ENCODE peak calls at places on chromosome 3, in five cellular contexts. One of them, this sample, is unnamed.

GRCh38 chr3:161070252-161070930 is 34.8 kb downstream of the B3GALNT1 start:
- DNase-seq in HS-27A: no peak
- DNase-seq in cardiac fibroblast: no peak
- DNase-seq in NCI-H524 treated with DMSO at 0.1 percent for 48 hours: no peak
- DNase-seq in pancreas: no peak
- DNase-seq in this sample: no peak

GRCh38 chr3:172194702-172195392 is 155.5 kb downstream of the FNDC3B start:
- DNase-seq in HS-27A: no peak
- DNase-seq in cardiac fibroblast: peak; percentile 69
- DNase-seq in NCI-H524 treated with DMSO at 0.1 percent for 48 hours: no peak
- DNase-seq in pancreas: no peak
- DNase-seq in this sample: peak; percentile 23

GRCh38 chr3:77935418-77935817 is 895.5 kb downstream of the ROBO2 start:
- DNase-seq in HS-27A: no peak
- DNase-seq in cardiac fibroblast: no peak
- DNase-seq in NCI-H524 treated with DMSO at 0.1 percent for 48 hours: no peak
- DNase-seq in pancreas: no peak
- DNase-seq in this sample: no peak

GRCh38 chr3:81838455-81838854 is 77.0 kb upstream of the GBE1 start:
- DNase-seq in HS-27A: no peak
- DNase-seq in cardiac fibroblast: no peak
- DNase-seq in NCI-H524 treated with DMSO at 0.1 percent for 48 hours: no peak
- DNase-seq in pancreas: no peak
- DNase-seq in this sample: no peak

GRCh38 chr3:14877404-14877803 is 58.6 kb downstream of the FGD5 start:
- DNase-seq in HS-27A: no peak
- DNase-seq in cardiac fibroblast: no peak
- DNase-seq in NCI-H524 treated with DMSO at 0.1 percent for 48 hours: no peak
- DNase-seq in pancreas: no peak
- DNase-seq in this sample: no peak

GRCh38 chr3:183635431-183636220 is at the start of gene KLHL24:
- DNase-seq in HS-27A: peak; percentile 68
- DNase-seq in cardiac fibroblast: peak; percentile 93
- DNase-seq in NCI-H524 treated with DMSO at 0.1 percent for 48 hours: peak; percentile 71
- DNase-seq in pancreas: peak; percentile 91
- DNase-seq in this sample: peak; percentile 91

GRCh38 chr3:52108302-52109232 is 45.7 kb downstream of the POC1A start:
- DNase-seq in HS-27A: no peak
- DNase-seq in cardiac fibroblast: peak; percentile 60
- DNase-seq in NCI-H524 treated with DMSO at 0.1 percent for 48 hours: peak; percentile 43
- DNase-seq in pancreas: peak; percentile 18
- DNase-seq in this sample: no peak

GRCh38 chr3:141773676-141774075 is 10.5 kb downstream of the GRK7 start:
- DNase-seq in HS-27A: no peak
- DNase-seq in cardiac fibroblast: no peak
- DNase-seq in NCI-H524 treated with DMSO at 0.1 percent for 48 hours: no peak
- DNase-seq in pancreas: no peak
- DNase-seq in this sample: no peak

GRCh38 chr3:31210068-31210650 is 315.7 kb upstream of the GADL1 start:
- DNase-seq in HS-27A: no peak
- DNase-seq in cardiac fibroblast: no peak
- DNase-seq in NCI-H524 treated with DMSO at 0.1 percent for 48 hours: no peak
- DNase-seq in pancreas: no peak
- DNase-seq in this sample: no peak

GRCh38 chr3:54814224-54814623 is 113.6 kb downstream of the LRTM1 start:
- DNase-seq in HS-27A: no peak
- DNase-seq in cardiac fibroblast: no peak
- DNase-seq in NCI-H524 treated with DMSO at 0.1 percent for 48 hours: no peak
- DNase-seq in pancreas: no peak
- DNase-seq in this sample: no peak

GRCh38 chr3:190498293-190498692 is 15.6 kb upstream of the IL1RAP start:
- DNase-seq in HS-27A: no peak
- DNase-seq in cardiac fibroblast: no peak
- DNase-seq in NCI-H524 treated with DMSO at 0.1 percent for 48 hours: no peak
- DNase-seq in pancreas: no peak
- DNase-seq in this sample: no peak

GRCh38 chr3:155417119-155417517 is 123.6 kb upstream of the STRIT1 start:
- DNase-seq in HS-27A: no peak
- DNase-seq in cardiac fibroblast: no peak
- DNase-seq in NCI-H524 treated with DMSO at 0.1 percent for 48 hours: no peak
- DNase-seq in pancreas: no peak
- DNase-seq in this sample: no peak

GRCh38 chr3:32110233-32110760 is 3.9 kb downstream of the GPD1L start:
- DNase-seq in HS-27A: no peak
- DNase-seq in cardiac fibroblast: no peak
- DNase-seq in NCI-H524 treated with DMSO at 0.1 percent for 48 hours: no peak
- DNase-seq in pancreas: no peak
- DNase-seq in this sample: no peak

GRCh38 chr3:62110801-62111200 is 262.5 kb downstream of the FEZF2 start:
- DNase-seq in HS-27A: no peak
- DNase-seq in cardiac fibroblast: peak; percentile 57
- DNase-seq in NCI-H524 treated with DMSO at 0.1 percent for 48 hours: no peak
- DNase-seq in pancreas: no peak
- DNase-seq in this sample: no peak

GRCh38 chr3:33047842-33048834 is 48.8 kb downstream of the GLB1 start:
- DNase-seq in HS-27A: no peak
- DNase-seq in cardiac fibroblast: no peak
- DNase-seq in NCI-H524 treated with DMSO at 0.1 percent for 48 hours: no peak
- DNase-seq in pancreas: no peak
- DNase-seq in this sample: no peak

GRCh38 chr3:1007890-1008289 is 84.9 kb upstream of the CNTN6 start:
- DNase-seq in HS-27A: no peak
- DNase-seq in cardiac fibroblast: peak; percentile 39
- DNase-seq in NCI-H524 treated with DMSO at 0.1 percent for 48 hours: no peak
- DNase-seq in pancreas: no peak
- DNase-seq in this sample: no peak

GRCh38 chr3:23094890-23095462 is 108.2 kb upstream of the UBE2E2 start:
- DNase-seq in HS-27A: peak; percentile 42
- DNase-seq in cardiac fibroblast: peak; percentile 49
- DNase-seq in NCI-H524 treated with DMSO at 0.1 percent for 48 hours: no peak
- DNase-seq in pancreas: no peak
- DNase-seq in this sample: no peak

GRCh38 chr3:67998222-67998760 is 343.9 kb upstream of the SUCLG2 start:
- DNase-seq in HS-27A: no peak
- DNase-seq in cardiac fibroblast: no peak
- DNase-seq in NCI-H524 treated with DMSO at 0.1 percent for 48 hours: no peak
- DNase-seq in pancreas: no peak
- DNase-seq in this sample: no peak

GRCh38 chr3:179082416-179082815 is 10.8 kb upstream of the ZMAT3 start:
- DNase-seq in HS-27A: no peak
- DNase-seq in cardiac fibroblast: no peak
- DNase-seq in NCI-H524 treated with DMSO at 0.1 percent for 48 hours: no peak
- DNase-seq in pancreas: no peak
- DNase-seq in this sample: no peak

GRCh38 chr3:173826416-173826815 is 428.9 kb downstream of the NLGN1 start:
- DNase-seq in HS-27A: no peak
- DNase-seq in cardiac fibroblast: no peak
- DNase-seq in NCI-H524 treated with DMSO at 0.1 percent for 48 hours: no peak
- DNase-seq in pancreas: no peak
- DNase-seq in this sample: no peak

This sample was measured in NCI-H2171.